ENCODE peak calls at places on chromosomes 1 and 21, in four cellular contexts. N is GM23338, E is GM06990, K is type B pancreatic cell. L is an unnamed sample.

GRCh38 chr1:78678324-78678723 is 28.7 kb downstream of the IFI44 start:
- DNase-seq in K (no peak), N (no peak), E (no peak), L (peak)

GRCh38 chr21:39852726-39853510 is 14.3 kb upstream of the PCP4 start:
- DNase-seq in K (no peak), E (no peak), N (no peak), L (no peak)

GRCh38 chr1:19921310-19921709 is 2.1 kb downstream of the PLA2G2E start:
- DNase-seq in K (no peak), E (no peak), N (no peak), L (no peak)

GRCh38 chr1:85559890-85560289 is 20.7 kb upstream of the CCN1 start:
- DNase-seq in E (no peak), N (no peak), K (no peak), L (no peak)

GRCh38 chr1:29739176-29739575 is 502.9 kb downstream of the PTPRU start:
- DNase-seq in N (no peak), K (no peak), E (no peak), L (no peak)

GRCh38 chr21:24205317-24205716 is 1402.0 kb downstream of the MRPL39 start:
- DNase-seq in N (no peak), E (no peak), K (no peak), L (no peak)

GRCh38 chr1:173002891-173003582 is 47.7 kb downstream of the TNFSF18 start:
- DNase-seq in E (no peak), K (no peak), N (no peak), L (no peak)

GRCh38 chr1:205947024-205947423 is 3.8 kb upstream of the SLC26A9 start:
- DNase-seq in K (no peak), N (no peak), E (no peak), L (no peak)

GRCh38 chr1:90204780-90205179 is 209.9 kb downstream of the ZNF326 start:
- DNase-seq in N (no peak), K (no peak), E (no peak), L (no peak)

GRCh38 chr1:205144751-205145150 is 23.0 kb upstream of the RBBP5 start:
- DNase-seq in N (no peak), K (no peak), E (no peak), L (no peak)

GRCh38 chr1:214305164-214305751 is 24.3 kb downstream of the SMYD2 start:
- DNase-seq in E (no peak), N (no peak), K (no peak), L (no peak)

GRCh38 chr1:30258876-30259275 is 464.5 kb downstream of the MATN1 start:
- DNase-seq in N (no peak), E (no peak), K (no peak), L (no peak)

GRCh38 chr1:29029652-29030051 is 94.1 kb downstream of the TMEM200B start:
- DNase-seq in N (no peak), K (no peak), E (no peak), L (no peak)

GRCh38 chr1:191993549-191993948 is 164.7 kb upstream of the RGS18 start:
- DNase-seq in K (no peak), E (no peak), N (peak), L (no peak)
- TF ChIP-seq CTCF in K (peak), E (no peak), N (peak), L (no peak)

GRCh38 chr1:200693327-200693726 is 23.6 kb upstream of the DDX59 start:
- DNase-seq in K (no peak), E (no peak), N (no peak), L (no peak)
- TF ChIP-seq CTCF in K (no peak), E (no peak), N (no peak), L (no peak)

DNA sequence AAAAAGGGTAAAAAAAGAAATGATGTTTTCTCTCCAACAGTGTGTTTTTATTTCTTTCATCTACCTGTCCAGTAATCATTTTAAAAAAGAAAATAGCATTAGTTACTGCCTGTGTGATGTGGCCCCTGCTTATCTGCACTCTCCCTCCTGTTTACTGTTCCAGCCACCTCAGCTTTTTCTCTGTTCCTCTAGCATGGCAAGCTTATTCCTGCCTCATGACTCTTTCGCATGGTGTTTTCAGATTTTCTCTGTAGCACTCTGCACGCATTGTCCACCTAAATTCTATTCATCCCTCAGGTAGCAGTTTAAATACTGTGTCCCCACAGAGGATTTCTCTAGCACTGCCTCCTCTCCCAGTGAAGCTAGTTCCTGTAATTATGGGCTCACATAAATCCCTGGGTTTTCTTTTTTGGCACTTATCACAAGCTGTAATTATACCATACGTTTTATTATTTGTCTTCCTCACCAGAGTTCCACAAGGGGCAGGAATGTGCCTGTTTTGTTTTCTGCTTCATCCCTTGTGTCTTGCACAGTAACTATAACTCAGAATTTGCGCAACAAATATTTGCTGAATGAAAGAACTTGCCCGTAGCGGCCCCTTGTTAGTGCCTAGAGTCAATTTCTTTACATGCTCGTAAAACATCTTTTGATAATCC is 51.4 kb upstream of the LRIG2 start:
- DNase-seq in K (no peak), N (no peak), E (no peak), L (no peak)
- TF ChIP-seq CTCF in K (no peak), N (no peak), E (no peak), L (no peak)

GRCh38 chr1:108316545-108316944 is 72.7 kb upstream of the NBPF4 start:
- DNase-seq in K (no peak), N (peak), E (no peak), L (no peak)
- TF ChIP-seq CTCF in K (peak), N (peak), E (no peak), L (no peak)